ENCODE peak calls at places on chromosomes 16 and 17, in six cellular contexts. M is mucosa of gallbladder; P is stimulated activated naive B cell treated with anti-CD40 and anti-IgM and Interleukin-4, amounts not matched to agents 10 μg/mL and 1 μg/mL and 100 μg/mL, for 72 hours; J is HCEC 1CT; Q is upper lobe of right lung; W is stimulated activated CD4-positive, alpha-beta T cell treated with anti-CD3 and anti-CD28 coated beads, Interleukin-1b, Interleukin-23, amount 100 ng/mL, for 4 hours. X is an unnamed sample.

GRCh38 chr17:41754066-41754465 is 19.6 kb upstream of the HAP1 start:
- DNase-seq in J (no peak), M (no peak), Q (no peak), W (no peak), P (no peak), X (no peak)

GRCh38 chr17:74833501-74834361 is 26.0 kb downstream of the GRIN2C start:
- DNase-seq in P (peak; percentile 63), J (peak; percentile 33), Q (no peak), W (no peak), M (peak; percentile 17), X (no peak)

GRCh38 chr16:381788-382717 is at the start of gene PGAP6:
- DNase-seq in P (peak; percentile 57), M (peak; percentile 43), Q (peak; percentile 88), W (peak; percentile 55), J (peak; percentile 59), X (peak; percentile 62)

GRCh38 chr17:42531455-42532354 is 4.3 kb upstream of the NAGLU start:
- DNase-seq in M (peak; percentile 61), W (no peak), Q (peak; percentile 88), P (peak; percentile 33), J (peak; percentile 66), X (peak; percentile 79)

GRCh38 chr17:32822996-32823395 is 53.9 kb downstream of the MYO1D start:
- DNase-seq in P (no peak), J (no peak), M (no peak), Q (no peak), W (no peak), X (no peak)

GRCh38 chr16:10597184-10597583 is 16.8 kb upstream of the EMP2 start:
- DNase-seq in W (no peak), Q (no peak), P (peak; percentile 43), M (no peak), J (no peak), X (no peak)

GRCh38 chr16:10984509-10984908 is 40.1 kb downstream of the CLEC16A start:
- DNase-seq in Q (no peak), W (no peak), J (peak; percentile 67), P (no peak), M (no peak), X (peak; percentile 26)

GRCh38 chr16:3590736-3591435 is 13.7 kb upstream of the NLRC3 start:
- DNase-seq in J (no peak), M (no peak), W (no peak), P (no peak), Q (peak; percentile 80), X (no peak)

GRCh38 chr17:45310380-45311324 is 6.2 kb downstream of the MAP3K14 start:
- DNase-seq in P (no peak), J (no peak), W (no peak), M (peak; percentile 84), Q (no peak), X (no peak)